ENCODE peak calls at places on chromosomes 11 and 22, in ten cellular contexts. S is stimulated activated CD8-positive, alpha-beta memory T cell treated with anti-CD3 and anti-CD28 coated beads, Interleukin-4, amount 100 ng/mL, for 4 hours; V is substantia nigra; R is stimulated activated CD4-positive, alpha-beta T cell treated with anti-CD3 and anti-CD28 coated beads, TNF-alpha, amount 100 ng/mL, for 4 hours; B is NAMALWA; K is HT-29; W is ureter; G is type B pancreatic cell; I is AG08396; M is spleen. Y is an unnamed sample.

GRCh38 chr22:45549739-45550138 is 47.1 kb downstream of the FBLN1 start:
- DNase-seq in M (no peak), I (no peak), R (no peak), S (no peak), G (no peak), V (no peak), W (no peak), K (no peak), B (no peak), Y (no peak)

GRCh38 chr22:46389081-46389480 is 53.6 kb downstream of the TRMU start:
- DNase-seq in V (no peak), B (no peak), G (no peak), W (no peak), M (no peak), S (no peak), R (no peak), K (no peak), I (no peak), Y (no peak)

GRCh38 chr22:37196539-37197450 is 8.7 kb upstream of the C1QTNF6 start:
- DNase-seq in G (no peak), B (no peak), M (peak), V (peak), K (peak), R (no peak), I (peak), W (peak), S (no peak), Y (no peak)

GRCh38 chr11:19200410-19201201 is 1.2 kb downstream of the CSRP3 start:
- DNase-seq in M (no peak), V (no peak), G (no peak), B (no peak), S (no peak), W (no peak), I (peak), K (no peak), R (no peak), Y (no peak)

GRCh38 chr11:113705871-113706654 is at the start of gene TMPRSS5:
- DNase-seq in V (peak), G (no peak), S (no peak), B (no peak), I (no peak), M (no peak), K (no peak), R (no peak), W (no peak), Y (peak)

GRCh38 chr22:42299586-42300285 is 29.3 kb upstream of the TCF20 start:
- DNase-seq in R (peak), I (no peak), G (no peak), V (no peak), W (no peak), M (peak), B (peak), S (no peak), K (no peak), Y (no peak)

GRCh38 chr11:115193931-115194797 is 310.1 kb downstream of the CADM1 start:
- DNase-seq in V (no peak), M (no peak), G (no peak), R (no peak), K (no peak), S (no peak), B (no peak), W (no peak), I (no peak), Y (no peak)

GRCh38 chr11:95585071-95585751 is 204.4 kb downstream of the FAM76B start:
- DNase-seq in K (no peak), W (no peak), M (no peak), I (no peak), S (no peak), B (no peak), V (no peak), R (no peak), G (no peak), Y (no peak)

Y was measured in hippocampal formation.